ENCODE peak calls at places on chromosomes 13 and 19, in eight cellular contexts. K is aorta; I is K562; G is IMR-90; T is CD8-positive, alpha-beta T cell; L is pancreas; A is CD8-positive, alpha-beta memory T cell; H is neuronal stem cell. S is an unnamed sample. For H3K9me3 and H3K4me1, the result is how much of the 10 kb centered on the place peaks cover.

GRCh38 chr19:50210425-50210824 is 7.0 kb downstream of the MYH14 start:
- DNase-seq in K (peak), I (no peak), G (no peak), T (no peak), L (no peak), A (no peak), H (no peak), S (no peak)

GRCh38 chr19:18000981-18001836 is 6.8 kb upstream of the ARRDC2 start:
- DNase-seq in K (peak), I (peak), G (peak), T (peak), L (peak), A (peak), H (no peak), S (peak)

GRCh38 chr13:110327036-110327790 is 20.1 kb downstream of the COL4A2 start:
- DNase-seq in K (no peak), I (no peak), G (no peak), T (no peak), L (no peak), A (no peak), H (no peak), S (no peak)

GRCh38 chr19:7778081-7778480 is 15.0 kb downstream of the CLEC4M start:
- DNase-seq in K (no peak), I (no peak), G (no peak), T (no peak), L (no peak), A (no peak), H (no peak), S (no peak)

GRCh38 chr13:30045916-30046704 is 195.7 kb upstream of the UBL3 start:
- DNase-seq in K (no peak), I (no peak), G (peak), T (no peak), L (no peak), A (no peak), H (no peak), S (no peak)

GRCh38 chr19:46493236-46494114 is 2.2 kb downstream of the PNMA8B start:
- DNase-seq in K (peak), I (no peak), G (no peak), T (no peak), L (peak), A (no peak), H (no peak), S (peak)

GRCh38 chr19:18118420-18119242 is 21.1 kb downstream of the MAST3 start:
- DNase-seq in K (no peak), I (no peak), G (peak), T (no peak), L (no peak), A (no peak), H (no peak), S (no peak)

GRCh38 chr13:100789968-100790367 is 115.4 kb upstream of the TMTC4 start:
- DNase-seq in K (no peak), I (no peak), G (no peak), T (no peak), L (no peak), A (no peak), H (no peak), S (no peak)

GRCh38 chr13:98575009-98575866 is 1.7 kb downstream of the STK24 start:
- DNase-seq in K (no peak), I (peak), G (no peak), T (no peak), L (no peak), A (no peak), H (no peak), S (no peak)

GRCh38 chr13:30618186-30618937 is 642 bp downstream of the USPL1 start:
- DNase-seq in K (peak), I (no peak), G (no peak), T (peak), L (peak), A (no peak), H (peak), S (peak)

GRCh38 chr19:5205388-5205787 is 135.2 kb downstream of the PTPRS start:
- DNase-seq in K (no peak), I (no peak), G (no peak), T (no peak), L (no peak), A (no peak), H (no peak), S (no peak)

GRCh38 chr13:71922191-71922590 is 55.2 kb upstream of the DACH1 start:
- DNase-seq in K (no peak), I (no peak), G (no peak), T (no peak), L (no peak), A (no peak), H (no peak), S (no peak)

GRCh38 chr19:49853852-49854849 is 3.2 kb downstream of the PTOV1 start:
- DNase-seq in K (no peak), I (no peak), G (no peak), T (no peak), L (peak), A (no peak), H (no peak), S (no peak)

GRCh38 chr13:49206641-49207040 is 13.5 kb upstream of the MLNR start:
- DNase-seq in K (no peak), I (no peak), G (no peak), T (no peak), L (no peak), A (no peak), H (no peak), S (no peak)

GRCh38 chr19:35669566-35669965 is 3.2 kb downstream of the UPK1A start:
- DNase-seq in K (no peak), I (no peak), G (no peak), T (no peak), L (no peak), A (no peak), H (no peak), S (no peak)

GRCh38 chr19:12913871-12914690 is 5.0 kb downstream of the SYCE2 start:
- DNase-seq in K (no peak), I (no peak), G (no peak), T (peak), L (no peak), A (peak), H (no peak), S (peak)

GRCh38 chr13:49652691-49653305 is 24.5 kb downstream of the ARL11 start:
- DNase-seq in K (no peak), I (peak), G (peak), T (no peak), L (no peak), A (no peak), H (peak), S (no peak)

GRCh38 chr13:112181336-112182051 is 114.5 kb downstream of the SOX1 start:
- DNase-seq in K (no peak), I (no peak), G (no peak), T (no peak), L (no peak), A (no peak), H (no peak), S (no peak)

GRCh38 chr13:40517486-40518311 is 148.7 kb downstream of the FOXO1 start:
- DNase-seq in K (no peak), I (no peak), G (no peak), T (no peak), L (no peak), A (no peak), H (no peak), S (no peak)

GRCh38 chr19:33219261-33219812 is 6.3 kb downstream of the SLC7A10 start:
- DNase-seq in K (no peak), I (peak), G (peak), T (no peak), L (peak), A (no peak), H (no peak), S (no peak)

GRCh38 chr19:39497850-39498261 is 891 bp upstream of the DLL3 start:
- DNase-seq in K (peak), I (peak), G (peak), T (no peak), L (no peak), A (no peak), H (peak), S (no peak)

GRCh38 chr19:35305181-35305580 is 13.2 kb downstream of the MAG start:
- DNase-seq in K (no peak), I (no peak), G (no peak), T (no peak), L (no peak), A (no peak), H (no peak), S (no peak)

GRCh38 chr13:40639226-40639681 is 27.2 kb downstream of the FOXO1 start:
- DNase-seq in K (peak), I (peak), G (no peak), T (no peak), L (no peak), A (no peak), H (no peak), S (no peak)

GRCh38 chr13:102596147-102597028 is at the start of gene TPP2:
- DNase-seq in K (peak), I (peak), G (peak), T (peak), L (peak), A (peak), H (peak), S (peak)

GRCh38 chr13:34654203-34654602 is 287.9 kb upstream of the NBEA start:
- DNase-seq in K (no peak), I (no peak), G (no peak), T (no peak), L (no peak), A (no peak), H (no peak), S (no peak)

GRCh38 chr13:112928958-112929777 is 39.8 kb upstream of the MCF2L start:
- DNase-seq in K (peak), I (no peak), G (peak), T (no peak), L (no peak), A (no peak), H (no peak), S (no peak)

GRCh38 chr19:53908106-53908932 is 759 bp upstream of the CACNG7 start:
- DNase-seq in K (no peak), I (peak), G (peak), T (no peak), L (no peak), A (no peak), H (peak), S (no peak)

GRCh38 chr13:39952244-39953233 is 297.1 kb downstream of the COG6 start:
- DNase-seq in K (no peak), I (no peak), G (peak), T (no peak), L (no peak), A (no peak), H (no peak), S (no peak)

GRCh38 chr13:106471957-106472543 is 63.4 kb downstream of the EFNB2 start:
- DNase-seq in K (peak), I (peak), G (peak), T (no peak), L (no peak), A (no peak), H (peak), S (peak)

GRCh38 chr13:91955546-91956355 is 557.3 kb downstream of the GPC5 start:
- DNase-seq in K (no peak), I (no peak), G (no peak), T (no peak), L (peak), A (no peak), H (peak), S (no peak)

GRCh38 chr19:1035998-1036621 is 3.8 kb upstream of the ABCA7 start:
- DNase-seq in K (no peak), I (peak), G (no peak), T (no peak), L (peak), A (peak), H (no peak), S (no peak)

GRCh38 chr19:45404557-45405434 is at the start of gene PPP1R13L:
- DNase-seq in K (peak), I (peak), G (peak), T (no peak), L (peak), A (no peak), H (no peak), S (peak)

GRCh38 chr13:100817897-100818296 is 143.3 kb upstream of the TMTC4 start:
- DNase-seq in K (no peak), I (peak), G (no peak), T (no peak), L (no peak), A (no peak), H (no peak), S (no peak)

GRCh38 chr19:47994209-47994802 is at the start of gene ELSPBP1:
- DNase-seq in K (no peak), I (no peak), G (no peak), T (no peak), L (no peak), A (no peak), H (no peak), S (no peak)

GRCh38 chr19:35114656-35115537 is 726 bp upstream of the FXYD3 start:
- DNase-seq in K (peak), I (peak), G (peak), T (peak), L (no peak), A (peak), H (peak), S (peak)

GRCh38 chr19:17579523-17580244 is 24.2 kb downstream of the COLGALT1 start:
- DNase-seq in K (peak), I (peak), G (peak), T (no peak), L (peak), A (no peak), H (peak), S (no peak)

GRCh38 chr13:94128430-94128829 is 351.1 kb downstream of the DCT start:
- DNase-seq in K (no peak), I (no peak), G (no peak), T (no peak), L (no peak), A (no peak), H (no peak), S (peak)

GRCh38 chr13:33125821-33126570 is 109.8 kb downstream of the KL start:
- DNase-seq in K (no peak), I (peak), G (peak), T (no peak), L (no peak), A (no peak), H (peak), S (peak)

GRCh38 chr19:19466201-19466600 is 49.1 kb downstream of the TSSK6 start:
- DNase-seq in K (no peak), I (no peak), G (no peak), T (no peak), L (peak), A (no peak), H (no peak), S (no peak)
- H3K9me3 ChIP-seq in K (under half), I (under half), G (under half), T (under half), L (under half), A (under half), H (under half), S (under half)

GRCh38 chr13:23632741-23633140 is 62.5 kb downstream of the TNFRSF19 start:
- DNase-seq in K (no peak), I (no peak), G (no peak), T (no peak), L (no peak), A (no peak), H (no peak), S (no peak)

GRCh38 chr13:23634897-23635296 is 64.7 kb downstream of the TNFRSF19 start:
- DNase-seq in K (no peak), I (no peak), G (no peak), T (no peak), L (no peak), A (no peak), H (no peak), S (no peak)

GRCh38 chr13:23637813-23638212 is 67.6 kb downstream of the TNFRSF19 start:
- DNase-seq in K (no peak), I (no peak), G (no peak), T (no peak), L (no peak), A (no peak), H (no peak), S (no peak)

GRCh38 chr13:23639672-23640275 is 69.6 kb downstream of the TNFRSF19 start:
- DNase-seq in K (no peak), I (no peak), G (no peak), T (no peak), L (no peak), A (no peak), H (no peak), S (no peak)

DNA sequence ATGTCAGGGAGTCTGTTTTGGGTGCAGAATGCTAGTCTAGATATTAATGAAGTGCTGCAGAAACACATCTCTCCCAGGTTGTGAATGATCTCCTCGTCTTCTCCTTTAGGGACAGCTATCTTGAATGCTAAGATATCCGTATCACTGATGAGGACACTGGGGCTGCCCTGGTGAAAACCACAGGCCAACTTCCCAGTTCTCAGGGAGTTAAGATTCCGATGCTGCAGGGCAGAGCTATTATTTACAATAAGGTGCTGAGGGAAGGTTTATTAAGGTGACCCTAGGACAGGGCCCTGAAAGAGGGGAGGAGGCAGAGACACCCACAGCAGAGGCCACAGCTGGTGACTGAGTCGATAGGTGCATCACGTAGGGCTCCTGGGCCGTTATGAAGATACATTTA is 66.1 kb downstream of the TNFRSF19 start:
- DNase-seq in K (no peak), I (no peak), G (no peak), T (no peak), L (no peak), A (no peak), H (no peak), S (no peak)
- H3K4me1 ChIP-seq in K (under half), I (under half), G (under half), T (under half), L (under half), A (under half), H (under half), S (under half)

DNA sequence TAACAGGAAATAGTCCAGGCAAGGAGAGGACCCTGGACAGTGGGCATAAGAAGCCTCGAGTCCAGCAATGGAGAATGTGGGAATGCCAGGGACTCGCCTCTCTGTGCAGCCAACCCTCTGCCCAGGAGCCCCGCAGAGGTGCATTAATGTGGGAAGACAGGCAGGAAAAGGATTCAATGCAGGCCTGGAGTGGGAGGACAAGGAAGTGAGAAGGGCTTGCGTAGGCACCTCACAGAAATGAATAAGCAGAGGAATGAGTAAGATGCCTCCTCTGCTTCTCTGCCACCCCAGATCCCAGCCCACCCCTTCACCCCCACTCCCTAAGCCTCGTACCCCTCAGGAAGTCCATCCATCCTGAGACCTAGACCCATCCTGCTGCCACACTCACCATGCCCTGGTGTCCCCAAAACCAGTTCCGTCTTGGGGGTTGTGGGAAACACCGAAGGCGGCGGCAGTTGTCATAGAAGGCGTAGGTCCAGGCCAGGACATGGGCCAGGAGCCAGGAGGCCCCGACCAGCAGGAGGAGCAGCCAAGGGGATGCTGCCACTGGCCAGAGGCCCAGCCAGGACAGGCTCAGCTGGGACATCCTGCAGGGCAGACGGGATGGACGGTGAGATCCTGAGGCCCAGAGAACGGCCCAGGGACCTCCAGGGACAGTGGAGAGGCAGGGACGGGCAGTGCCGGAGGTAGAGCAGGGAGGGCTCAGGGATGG is 692 bp downstream of the CYP4F2 start:
- DNase-seq in K (no peak), I (no peak), G (no peak), T (no peak), L (no peak), A (no peak), H (no peak), S (no peak)
- H3K9me3 ChIP-seq in K (under half), I (under half), G (under half), T (under half), L (under half), A (under half), H (under half), S (under half)

DNA sequence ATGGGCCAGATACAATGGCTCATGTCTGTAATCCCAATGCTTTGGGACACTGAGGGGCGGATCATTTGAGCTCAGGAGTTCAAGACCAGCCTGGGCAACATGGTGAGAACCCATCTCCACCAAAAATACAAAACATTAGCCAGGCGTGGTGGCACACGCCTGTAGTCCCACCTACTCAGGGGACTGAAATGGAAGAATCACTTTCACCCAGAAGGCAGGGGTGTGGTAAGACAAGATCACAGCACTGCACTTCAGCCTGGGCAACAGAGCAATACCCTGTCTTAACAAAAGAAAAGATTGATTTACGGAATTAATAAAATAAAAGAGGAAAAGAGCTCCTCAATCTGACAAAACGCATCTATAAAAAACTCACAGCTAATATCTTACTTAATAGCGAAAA is 22.7 kb downstream of the USP12 start:
- DNase-seq in K (no peak), I (no peak), G (no peak), T (no peak), L (no peak), A (no peak), H (no peak), S (no peak)
- H3K4me1 ChIP-seq in K (under half), I (under half), G (under half), T (under half), L (under half), A (under half), H (under half), S (half or more)

GRCh38 chr19:22783651-22784050 is 300 bp downstream of the ZNF99 start:
- DNase-seq in K (no peak), I (no peak), G (no peak), T (no peak), L (peak), A (no peak), H (no peak), S (no peak)
- H3K9me3 ChIP-seq in K (under half), I (under half), G (under half), T (under half), L (under half), A (under half), H (under half), S (under half)

GRCh38 chr19:3105641-3106508 is 11.7 kb downstream of the GNA11 start:
- DNase-seq in K (no peak), I (no peak), G (no peak), T (no peak), L (no peak), A (no peak), H (no peak), S (no peak)
- H3K4me1 ChIP-seq in K (under half), I (half or more), G (under half), T (under half), L (under half), A (under half), H (under half), S (under half)